ENCODE peak calls at places on chromosomes 3 and 15, in seven cellular contexts. B is GM12891, D is HepG2, T is K562, F is GM12892, P is H1, R is SK-N-SH. E is an unnamed sample.
A peak's percentile ranks its signal among the peaks of the same experiment; 100 is the strongest.

GRCh38 chr15:78985859-78986470 is 41.1 kb upstream of the CTSH start:
- DNase-seq in B (no peak), D (no peak), T (no peak), F (no peak), P (no peak), R (no peak), E (no peak)

GRCh38 chr15:80159811-80160569 is 7.2 kb downstream of the FAH start:
- DNase-seq in B (no peak), D (no peak), T (no peak), F (no peak), P (no peak), R (no peak), E (no peak)

GRCh38 chr3:29140706-29141105 is 140.2 kb upstream of the RBMS3 start:
- DNase-seq in B (no peak), D (no peak), T (no peak), F (no peak), P (no peak), R (no peak), E (no peak)

GRCh38 chr3:8413337-8413926 is 88.2 kb upstream of the LMCD1 start:
- DNase-seq in B (no peak), D (no peak), T (no peak), F (no peak), P (no peak), R (no peak), E (no peak)

GRCh38 chr3:134333522-134334181 is 40.6 kb downstream of the AMOTL2 start:
- DNase-seq in B (no peak), D (peak; percentile 45), T (no peak), F (no peak), P (no peak), R (no peak), E (no peak)

GRCh38 chr3:87287025-87287424 is 10.6 kb upstream of the POU1F1 start:
- DNase-seq in B (no peak), D (no peak), T (no peak), F (no peak), P (no peak), R (no peak), E (no peak)

GRCh38 chr3:46660543-46661523 is 32.6 kb downstream of the ALS2CL start:
- DNase-seq in B (peak; percentile 5), D (no peak), T (no peak), F (no peak), P (peak; percentile 47), R (peak; percentile 27), E (no peak)

GRCh38 chr3:142270407-142270806 is 45.0 kb upstream of the GK5 start:
- DNase-seq in B (no peak), D (no peak), T (no peak), F (no peak), P (no peak), R (no peak), E (no peak)

GRCh38 chr15:89099968-89100367 is 11.7 kb downstream of the ABHD2 start:
- DNase-seq in B (no peak), D (no peak), T (no peak), F (no peak), P (no peak), R (no peak), E (no peak)

GRCh38 chr3:136657526-136657925 is 94.7 kb downstream of the STAG1 start:
- DNase-seq in B (no peak), D (no peak), T (no peak), F (no peak), P (no peak), R (no peak), E (no peak)

GRCh38 chr3:71189480-71189879 is 394.0 kb downstream of the FOXP1 start:
- DNase-seq in B (no peak), D (no peak), T (no peak), F (no peak), P (no peak), R (no peak), E (no peak)

GRCh38 chr3:28240440-28240839 is 979 bp upstream of the CMC1 start:
- DNase-seq in B (no peak), D (peak; percentile 7), T (no peak), F (no peak), P (peak; percentile 63), R (no peak), E (no peak)

GRCh38 chr3:12759097-12759679 is at the start of gene TMEM40:
- DNase-seq in B (no peak), D (no peak), T (no peak), F (no peak), P (no peak), R (no peak), E (no peak)

GRCh38 chr3:46717447-46718231 is at the start of gene PRSS50:
- DNase-seq in B (no peak), D (no peak), T (peak; percentile 93), F (no peak), P (peak; percentile 96), R (peak; percentile 68), E (no peak)

GRCh38 chr3:8575364-8576104 is 69.1 kb downstream of the SSUH2 start:
- DNase-seq in B (no peak), D (no peak), T (no peak), F (no peak), P (no peak), R (no peak), E (no peak)

GRCh38 chr15:80679167-80679804 is 15.8 kb upstream of the ABHD17C start:
- DNase-seq in B (no peak), D (no peak), T (no peak), F (no peak), P (no peak), R (no peak), E (no peak)

GRCh38 chr15:101326026-101326315 is 30.9 kb upstream of the SNRPA1 start:
- DNase-seq in B (no peak), D (no peak), T (no peak), F (no peak), P (no peak), R (no peak), E (no peak)

DNA sequence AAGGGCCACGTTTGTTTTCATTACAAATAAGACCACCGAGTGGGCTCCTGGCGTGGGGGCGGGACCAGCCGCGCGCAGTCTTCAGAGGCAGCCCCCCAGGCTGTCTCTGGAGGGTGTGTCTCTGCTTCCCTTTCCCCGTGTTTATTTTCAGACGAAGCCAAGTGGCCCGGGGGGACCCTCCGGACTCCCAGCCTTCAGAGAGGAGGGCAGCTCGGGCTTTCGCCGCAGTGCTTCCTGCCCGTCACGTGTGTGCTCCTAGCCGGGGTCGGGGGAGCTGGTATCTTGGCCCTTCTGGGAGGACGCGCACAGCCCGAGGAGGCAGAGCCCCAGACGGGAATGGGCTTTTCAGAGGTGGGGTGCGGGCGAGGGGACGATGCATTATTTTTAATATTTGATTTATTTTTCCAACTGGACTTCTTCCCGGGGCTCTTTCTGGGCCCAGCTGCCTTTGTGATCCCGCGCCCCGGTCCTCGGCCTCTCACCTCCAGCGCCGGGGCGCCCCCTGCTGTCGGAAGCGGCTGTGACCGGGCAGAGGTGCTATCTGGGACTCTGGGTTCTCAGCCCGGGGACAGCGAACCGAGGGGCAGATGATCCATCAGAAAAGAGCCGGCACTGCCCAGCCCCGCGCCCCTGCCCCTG is 69.9 kb upstream of the CGNL1 start:
- DNase-seq in B (peak; percentile 92), D (peak; percentile 38), T (peak; percentile 85), F (peak; percentile 92), P (peak; percentile 100), R (peak; percentile 95), E (no peak)
- TF ChIP-seq TAF1 in B (no peak), D (no peak), T (no peak), F (no peak), P (peak; percentile 74), R (no peak), E (no peak)

GRCh38 chr15:27336676-27337075 is 365.7 kb downstream of the GABRG3 start:
- DNase-seq in B (no peak), D (no peak), T (no peak), F (no peak), P (no peak), R (no peak), E (no peak)
- TF ChIP-seq TAF1 in B (no peak), D (no peak), T (no peak), F (no peak), P (no peak), R (no peak), E (no peak)

GRCh38 chr3:23320586-23321570 is 117.8 kb downstream of the UBE2E2 start:
- DNase-seq in B (no peak), D (no peak), T (no peak), F (no peak), P (no peak), R (no peak), E (no peak)
- TF ChIP-seq TAF1 in B (no peak), D (no peak), T (no peak), F (no peak), P (no peak), R (no peak), E (no peak)

GRCh38 chr15:41979493-41980266 is 7.3 kb upstream of the EHD4 start:
- DNase-seq in B (no peak), D (no peak), T (no peak), F (no peak), P (no peak), R (no peak), E (no peak)
- TF ChIP-seq TAF1 in B (no peak), D (no peak), T (no peak), F (no peak), P (no peak), R (no peak), E (no peak)